ENCODE peak calls at places on chromosome 5, in ten cellular contexts. A, E, V, R, Z, N, P, M, Q and I are unnamed samples.

GRCh38 chr5:94021246-94021645 is 279.8 kb upstream of the POU5F2 start:
- DNase-seq in Q (no peak), N (no peak), A (peak; percentile 44), E (peak; percentile 75), R (no peak), V (no peak), P (no peak), Z (no peak), M (no peak), I (no peak)

GRCh38 chr5:932628-933250 is 40.1 kb downstream of the TRIP13 start:
- DNase-seq in V (no peak), M (no peak), Q (no peak), N (no peak), R (no peak), Z (no peak), E (peak; percentile 81), A (no peak), P (no peak), I (no peak)

GRCh38 chr5:150209020-150209635 is 19.3 kb downstream of the SLC6A7 start:
- DNase-seq in Q (no peak), R (no peak), A (no peak), V (no peak), M (no peak), P (peak; percentile 16), E (peak; percentile 82), N (no peak), Z (no peak), I (no peak)

GRCh38 chr5:157267025-157267424 is 1.1 kb downstream of the CYFIP2 start:
- DNase-seq in P (no peak), R (no peak), Z (no peak), V (no peak), M (no peak), N (no peak), E (no peak), Q (no peak), A (no peak), I (no peak)

GRCh38 chr5:149826574-149826973 is 96.5 kb downstream of the PPARGC1B start:
- DNase-seq in M (no peak), R (no peak), N (no peak), Z (peak; percentile 71), Q (no peak), A (no peak), E (no peak), P (no peak), V (no peak), I (no peak)

GRCh38 chr5:68424799-68425537 is 209.4 kb downstream of the PIK3R1 start:
- DNase-seq in P (no peak), V (no peak), R (no peak), A (no peak), Z (no peak), E (peak; percentile 74), M (no peak), Q (peak; percentile 72), N (no peak), I (peak; percentile 18)

GRCh38 chr5:2874099-2874498 is 122.6 kb upstream of the IRX2 start:
- DNase-seq in Z (no peak), N (no peak), P (no peak), A (no peak), Q (no peak), M (no peak), V (peak; percentile 19), E (no peak), R (no peak), I (no peak)

GRCh38 chr5:161314033-161314432 is 232.5 kb downstream of the GABRB2 start:
- DNase-seq in N (no peak), E (no peak), M (no peak), R (no peak), P (no peak), Q (no peak), V (no peak), A (no peak), Z (no peak), I (no peak)

GRCh38 chr5:61334224-61335196 is 2.5 kb downstream of the ZSWIM6 start:
- DNase-seq in V (no peak), N (no peak), M (no peak), Q (no peak), R (no peak), P (no peak), E (no peak), Z (no peak), A (no peak), I (no peak)

GRCh38 chr5:93579561-93580386 is 1.2 kb downstream of the NR2F1-AS1 start:
- DNase-seq in P (no peak), V (peak; percentile 83), E (peak; percentile 63), Q (no peak), A (peak; percentile 50), Z (peak; percentile 29), M (no peak), R (peak; percentile 64), N (no peak), I (no peak)

GRCh38 chr5:154197801-154198461 is 7.4 kb downstream of the GALNT10 start:
- DNase-seq in Q (no peak), M (no peak), V (no peak), E (peak; percentile 84), P (peak; percentile 56), N (no peak), R (no peak), A (peak; percentile 97), Z (no peak), I (no peak)

GRCh38 chr5:79107020-79107796 is 4.4 kb upstream of the BHMT start:
- DNase-seq in V (no peak), R (no peak), Z (no peak), N (no peak), Q (no peak), M (no peak), E (peak; percentile 8), P (no peak), A (no peak), I (no peak)

GRCh38 chr5:31738199-31738598 is 99.3 kb downstream of the PDZD2 start:
- DNase-seq in Z (no peak), N (no peak), A (no peak), R (no peak), P (no peak), E (no peak), V (no peak), Q (no peak), M (no peak), I (no peak)

GRCh38 chr5:78597858-78598415 is 50.6 kb downstream of the LHFPL2 start:
- DNase-seq in Q (no peak), Z (no peak), E (peak; percentile 43), N (no peak), M (no peak), A (no peak), R (no peak), P (no peak), V (no peak), I (no peak)

GRCh38 chr5:136016945-136017530 is 11.8 kb upstream of the TGFBI start:
- DNase-seq in A (peak; percentile 49), P (no peak), N (no peak), M (peak; percentile 13), Q (no peak), E (peak; percentile 100), Z (no peak), R (no peak), V (no peak), I (no peak)

GRCh38 chr5:15105799-15106393 is 234.3 kb upstream of the ANKH start:
- DNase-seq in P (no peak), M (peak; percentile 8), Q (peak; percentile 63), Z (no peak), E (peak; percentile 43), V (peak; percentile 67), R (peak; percentile 66), N (no peak), A (peak; percentile 18), I (peak; percentile 23)

GRCh38 chr5:7850241-7850532 is 746 bp downstream of the CFAP90 start:
- DNase-seq in V (no peak), R (peak; percentile 94), N (no peak), E (no peak), M (no peak), Z (no peak), P (no peak), Q (no peak), A (no peak), I (no peak)

GRCh38 chr5:114360816-114361723 is 800 bp upstream of the KCNN2 start:
- DNase-seq in A (no peak), V (peak; percentile 86), N (no peak), E (no peak), Z (peak; percentile 28), Q (peak; percentile 55), P (no peak), M (peak; percentile 19), R (peak; percentile 92), I (peak; percentile 45)

GRCh38 chr5:95962785-95963184 is 1.1 kb upstream of the ELL2 start:
- DNase-seq in Z (no peak), E (peak; percentile 69), R (peak; percentile 85), V (no peak), P (no peak), M (no peak), A (no peak), Q (no peak), N (no peak), I (no peak)

GRCh38 chr5:147508711-147509040 is 1.2 kb downstream of the DPYSL3 start:
- DNase-seq in N (no peak), A (no peak), E (no peak), V (no peak), R (no peak), M (no peak), Q (no peak), Z (no peak), P (no peak), I (no peak)

GRCh38 chr5:108148715-108149139 is 233.2 kb downstream of the FBXL17 start:
- DNase-seq in E (peak; percentile 3), A (peak; percentile 1), M (no peak), Q (no peak), P (no peak), R (no peak), V (no peak), Z (no peak), N (no peak), I (no peak)

GRCh38 chr5:150139334-150139733 is 16.3 kb downstream of the PDGFRB start:
- DNase-seq in N (no peak), V (no peak), A (no peak), P (no peak), E (peak; percentile 47), R (no peak), Q (no peak), M (no peak), Z (no peak), I (no peak)

GRCh38 chr5:83077662-83078261 is 415 bp downstream of the XRCC4 start:
- DNase-seq in Q (peak; percentile 10), P (peak; percentile 4), E (peak; percentile 49), R (no peak), M (no peak), A (no peak), Z (no peak), N (no peak), V (peak; percentile 67), I (no peak)

GRCh38 chr5:140189977-140190867 is 15.2 kb downstream of the CYSTM1 start:
- DNase-seq in M (no peak), E (peak; percentile 35), Q (no peak), Z (no peak), N (no peak), P (no peak), V (no peak), A (no peak), R (no peak), I (no peak)

GRCh38 chr5:82347213-82347947 is 69.2 kb upstream of the RPS23 start:
- DNase-seq in P (no peak), N (no peak), V (no peak), M (peak; percentile 30), A (no peak), Z (peak; percentile 23), E (peak; percentile 96), Q (no peak), R (no peak), I (no peak)

GRCh38 chr5:132238169-132238744 is 10.6 kb upstream of the P4HA2 start:
- DNase-seq in A (peak; percentile 40), Z (peak; percentile 54), P (peak; percentile 64), V (peak; percentile 95), N (no peak), R (peak; percentile 80), Q (peak; percentile 61), E (peak; percentile 63), M (peak; percentile 18), I (no peak)

GRCh38 chr5:143124593-143124992 is 278.9 kb downstream of the NR3C1 start:
- DNase-seq in Z (no peak), P (no peak), R (no peak), E (peak; percentile 43), M (no peak), Q (no peak), A (peak; percentile 14), V (no peak), N (no peak), I (no peak)

GRCh38 chr5:106086352-106086751 is 1584.4 kb downstream of the EFNA5 start:
- DNase-seq in E (no peak), A (no peak), M (no peak), P (no peak), V (no peak), Z (no peak), N (no peak), Q (no peak), R (no peak), I (no peak)